ENCODE peak calls at places on chromosomes 3 and 15, in five cellular contexts. G is A549, H is GM12878, O is HCT116, B is GM23338. Q is an unnamed sample.
A peak's percentile ranks its signal among the peaks of the same experiment; 100 is the strongest.

GRCh38 chr15:49428392-49429095 is 5.5 kb downstream of the FGF7 start:
- DNase-seq in G (no peak), H (no peak), B (no peak), O (no peak), Q (no peak)

GRCh38 chr15:71713191-71713798 is 97.1 kb upstream of the NR2E3 start:
- DNase-seq in G (no peak), H (no peak), B (peak; percentile 15), O (no peak), Q (no peak)

GRCh38 chr3:17910922-17911321 is 168.5 kb upstream of the TBC1D5 start:
- DNase-seq in O (no peak), G (no peak), B (no peak), H (no peak), Q (no peak)

GRCh38 chr3:62874398-62875102 is 666 bp downstream of the CADPS start:
- DNase-seq in B (peak; percentile 78), G (no peak), O (no peak), H (no peak), Q (no peak)

GRCh38 chr3:197752107-197752506 is 2.4 kb downstream of the FYTTD1 start:
- DNase-seq in B (no peak), H (no peak), G (no peak), O (no peak), Q (no peak)

GRCh38 chr15:37789881-37790280 is 144.6 kb upstream of the TMCO5A start:
- DNase-seq in B (no peak), H (no peak), G (no peak), O (no peak), Q (no peak)

GRCh38 chr3:108838411-108838810 is 15.8 kb downstream of the TRAT1 start:
- DNase-seq in G (no peak), B (no peak), H (no peak), O (no peak), Q (no peak)

GRCh38 chr15:96889734-96890480 is 559.4 kb downstream of the NR2F2 start:
- DNase-seq in O (no peak), H (no peak), G (no peak), B (no peak), Q (peak; percentile 5)

GRCh38 chr3:176068750-176069149 is 1128.5 kb downstream of the TBL1XR1 start:
- DNase-seq in B (no peak), O (no peak), H (no peak), G (no peak), Q (no peak)

GRCh38 chr3:110533089-110533488 is 538.5 kb upstream of the NECTIN3 start:
- DNase-seq in O (no peak), H (no peak), G (no peak), B (no peak), Q (no peak)

GRCh38 chr3:183688869-183689268 is 8.7 kb upstream of the YEATS2 start:
- DNase-seq in O (no peak), B (no peak), G (peak; percentile 31), H (no peak), Q (no peak)

GRCh38 chr15:26013946-26014345 is 150.8 kb upstream of the ATP10A start:
- DNase-seq in G (no peak), H (no peak), B (peak; percentile 8), O (no peak), Q (no peak)

GRCh38 chr3:89025185-89025584 is 82.2 kb upstream of the EPHA3 start:
- DNase-seq in B (no peak), O (no peak), G (no peak), H (no peak), Q (no peak)

GRCh38 chr3:131394400-131394799 is 12.8 kb downstream of the NUDT16 start:
- DNase-seq in H (no peak), G (no peak), B (no peak), O (no peak), Q (no peak)

GRCh38 chr3:33787328-33788009 is 11.0 kb upstream of the PDCD6IP start:
- DNase-seq in B (peak; percentile 92), O (peak; percentile 60), G (peak; percentile 74), H (no peak), Q (peak; percentile 67)

GRCh38 chr3:11543141-11543947 is 100.4 kb downstream of the VGLL4 start:
- DNase-seq in O (no peak), H (no peak), G (no peak), B (no peak), Q (no peak)

GRCh38 chr3:25592510-25592968 is 72.2 kb downstream of the TOP2B start:
- DNase-seq in O (peak; percentile 33), H (no peak), G (peak; percentile 87), B (peak; percentile 59), Q (no peak)

GRCh38 chr3:73485877-73486311 is 138.8 kb downstream of the PDZRN3 start:
- DNase-seq in O (no peak), H (no peak), G (no peak), B (no peak), Q (no peak)

GRCh38 chr15:69131362-69132215 is 28.8 kb upstream of the GLCE start:
- DNase-seq in G (no peak), O (no peak), H (no peak), B (no peak), Q (peak; percentile 53)

GRCh38 chr15:101611580-101612299 is 40.4 kb downstream of the TM2D3 start:
- DNase-seq in B (no peak), G (no peak), O (no peak), H (no peak), Q (no peak)

GRCh38 chr3:112813723-112814171 is 32.9 kb downstream of the CD200R1L start:
- DNase-seq in O (no peak), B (no peak), G (no peak), H (peak; percentile 69), Q (peak; percentile 76)

GRCh38 chr3:194042947-194043346 is 93.0 kb upstream of the HES1 start:
- DNase-seq in B (no peak), H (no peak), G (peak; percentile 9), O (no peak), Q (no peak)
- TF ChIP-seq REST in B (no peak), H (no peak), G (no peak), O (no peak), Q (no peak)

DNA sequence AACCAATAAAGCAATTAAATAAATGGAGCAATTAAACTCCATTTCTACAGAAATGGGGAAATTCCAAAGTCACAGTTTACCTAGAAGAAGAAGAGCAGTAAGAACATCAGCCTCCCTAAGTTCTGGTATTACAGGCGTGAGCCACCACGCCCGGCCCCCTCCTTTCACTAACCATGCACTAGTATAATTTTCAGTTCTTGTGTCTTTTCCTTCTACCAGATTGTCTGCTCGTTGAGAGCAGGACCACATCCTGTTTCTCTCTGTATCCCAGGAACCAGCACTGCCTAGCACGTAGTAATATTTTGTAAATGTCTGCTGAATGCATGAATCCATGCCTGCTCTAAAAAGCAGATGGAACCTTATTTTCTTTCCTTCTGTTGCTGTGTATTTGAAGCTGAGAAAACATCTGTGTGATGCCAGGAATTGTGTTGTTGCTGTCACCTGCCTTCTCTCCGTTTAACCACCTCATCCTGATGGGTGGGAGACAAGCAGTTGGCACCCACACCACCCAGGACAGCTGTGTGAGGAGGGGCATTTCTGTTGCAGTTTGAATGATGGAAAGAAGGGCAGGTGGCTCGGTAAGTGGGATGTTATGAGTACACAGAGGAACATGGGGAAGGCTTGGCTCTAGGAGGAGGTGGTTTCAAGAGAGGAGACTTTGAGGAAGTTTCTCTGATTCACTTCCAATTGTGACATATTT is 30.0 kb downstream of the PXYLP1 start:
- DNase-seq in G (no peak), H (no peak), B (no peak), O (no peak), Q (no peak)
- TF ChIP-seq REST in G (no peak), H (no peak), B (no peak), O (no peak), Q (no peak)

DNA sequence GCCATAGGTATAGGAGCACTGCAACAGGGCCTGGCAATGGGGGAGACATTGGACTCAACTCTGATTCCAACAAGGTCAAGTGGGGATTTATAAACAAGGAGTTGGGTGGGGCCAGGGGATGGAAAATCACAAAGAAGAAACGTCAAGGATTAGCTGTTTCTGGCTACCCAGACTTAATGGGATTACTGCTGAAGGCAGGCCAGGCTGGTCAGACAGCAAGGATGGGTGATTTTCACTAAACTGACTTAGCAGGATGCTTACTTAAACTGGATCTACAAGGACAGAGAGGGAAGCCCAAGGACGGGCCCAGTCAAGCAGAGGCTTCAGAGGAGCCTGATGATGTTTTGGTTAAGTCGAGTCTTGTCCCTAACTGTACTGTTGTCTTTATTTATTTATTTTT is 76.2 kb downstream of the USP13 start:
- DNase-seq in G (no peak), O (no peak), B (no peak), H (no peak), Q (no peak)
- TF ChIP-seq REST in G (no peak), O (no peak), B (no peak), H (no peak), Q (no peak)

DNA sequence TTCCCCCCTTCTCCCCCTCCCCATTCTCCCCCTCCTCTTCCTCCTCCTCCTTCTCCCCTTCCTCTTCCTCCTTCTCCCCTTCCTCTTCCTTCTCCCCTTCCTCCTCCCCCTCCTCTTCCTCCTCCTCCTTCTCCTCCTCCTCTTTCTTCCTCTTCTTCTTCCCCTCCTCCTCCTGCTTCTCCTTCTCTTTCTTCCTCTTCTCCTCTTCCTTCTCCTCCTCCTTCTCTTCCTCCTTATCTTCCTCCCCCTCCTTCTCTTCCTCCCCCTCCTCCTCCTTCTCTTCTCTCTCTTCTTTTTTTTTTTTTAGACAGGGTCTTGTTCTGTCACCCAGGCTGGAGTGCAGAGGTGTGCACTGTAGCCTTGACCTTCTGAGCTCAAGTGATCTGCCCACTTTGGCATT is 21.2 kb upstream of the LCTL start:
- DNase-seq in G (no peak), H (no peak), B (no peak), O (no peak), Q (peak; percentile 26)
- TF ChIP-seq REST in G (no peak), H (no peak), B (no peak), O (no peak), Q (no peak)